ENCODE peak calls at places on chromosomes 3 and 15, in five cellular contexts. One of them, this sample, is unnamed.

GRCh38 chr3:172316758-172317157 is 131.5 kb downstream of the GHSR start:
- DNase-seq in activated CD4-positive, alpha-beta T cell treated with anti-CD3 and anti-CD28 coated beads, Interleukin-2, amount 50 U/mL, for 4 hours: no peak
- DNase-seq in HTR-8/SVneo: no peak
- DNase-seq in adrenal gland: no peak
- DNase-seq in upper lobe of left lung: no peak
- DNase-seq in this sample: no peak

GRCh38 chr15:73959801-73960200 is 32.3 kb downstream of the STOML1 start:
- DNase-seq in activated CD4-positive, alpha-beta T cell treated with anti-CD3 and anti-CD28 coated beads, Interleukin-2, amount 50 U/mL, for 4 hours: no peak
- DNase-seq in upper lobe of left lung: peak; percentile 10
- DNase-seq in HTR-8/SVneo: no peak
- DNase-seq in adrenal gland: no peak
- DNase-seq in this sample: no peak

GRCh38 chr15:96728591-96728990 is 398.1 kb downstream of the NR2F2 start:
- DNase-seq in HTR-8/SVneo: no peak
- DNase-seq in upper lobe of left lung: no peak
- DNase-seq in activated CD4-positive, alpha-beta T cell treated with anti-CD3 and anti-CD28 coated beads, Interleukin-2, amount 50 U/mL, for 4 hours: no peak
- DNase-seq in adrenal gland: no peak
- DNase-seq in this sample: no peak

GRCh38 chr3:151305081-151305777 is 11.4 kb downstream of the GPR87 start:
- DNase-seq in upper lobe of left lung: peak; percentile 74
- DNase-seq in HTR-8/SVneo: peak; percentile 86
- DNase-seq in activated CD4-positive, alpha-beta T cell treated with anti-CD3 and anti-CD28 coated beads, Interleukin-2, amount 50 U/mL, for 4 hours: no peak
- DNase-seq in adrenal gland: no peak
- DNase-seq in this sample: no peak

GRCh38 chr15:101067660-101068522 is 148.7 kb downstream of the LRRK1 start:
- DNase-seq in upper lobe of left lung: no peak
- DNase-seq in adrenal gland: no peak
- DNase-seq in HTR-8/SVneo: no peak
- DNase-seq in activated CD4-positive, alpha-beta T cell treated with anti-CD3 and anti-CD28 coated beads, Interleukin-2, amount 50 U/mL, for 4 hours: no peak
- DNase-seq in this sample: no peak

GRCh38 chr15:65421360-65422215 is 1.2 kb downstream of the IGDCC4 start:
- DNase-seq in activated CD4-positive, alpha-beta T cell treated with anti-CD3 and anti-CD28 coated beads, Interleukin-2, amount 50 U/mL, for 4 hours: no peak
- DNase-seq in adrenal gland: peak; percentile 69
- DNase-seq in HTR-8/SVneo: no peak
- DNase-seq in upper lobe of left lung: no peak
- DNase-seq in this sample: no peak

GRCh38 chr15:74378853-74379252 is 11.4 kb upstream of the CYP11A1 start:
- DNase-seq in activated CD4-positive, alpha-beta T cell treated with anti-CD3 and anti-CD28 coated beads, Interleukin-2, amount 50 U/mL, for 4 hours: peak; percentile 75
- DNase-seq in HTR-8/SVneo: no peak
- DNase-seq in adrenal gland: no peak
- DNase-seq in upper lobe of left lung: no peak
- DNase-seq in this sample: peak; percentile 68

GRCh38 chr3:77412591-77412990 is 372.7 kb downstream of the ROBO2 start:
- DNase-seq in adrenal gland: no peak
- DNase-seq in activated CD4-positive, alpha-beta T cell treated with anti-CD3 and anti-CD28 coated beads, Interleukin-2, amount 50 U/mL, for 4 hours: no peak
- DNase-seq in HTR-8/SVneo: no peak
- DNase-seq in upper lobe of left lung: no peak
- DNase-seq in this sample: no peak

GRCh38 chr15:85795320-85795668 is 569 bp upstream of the KLHL25 start:
- DNase-seq in HTR-8/SVneo: no peak
- DNase-seq in activated CD4-positive, alpha-beta T cell treated with anti-CD3 and anti-CD28 coated beads, Interleukin-2, amount 50 U/mL, for 4 hours: no peak
- DNase-seq in upper lobe of left lung: no peak
- DNase-seq in adrenal gland: no peak
- DNase-seq in this sample: no peak

GRCh38 chr15:69578792-69579587 is 126.4 kb downstream of the RPLP1 start:
- DNase-seq in activated CD4-positive, alpha-beta T cell treated with anti-CD3 and anti-CD28 coated beads, Interleukin-2, amount 50 U/mL, for 4 hours: no peak
- DNase-seq in adrenal gland: peak; percentile 90
- DNase-seq in upper lobe of left lung: peak; percentile 87
- DNase-seq in HTR-8/SVneo: no peak
- DNase-seq in this sample: no peak

GRCh38 chr15:71448688-71449114 is 333.4 kb downstream of the THSD4 start:
- DNase-seq in HTR-8/SVneo: peak; percentile 48
- DNase-seq in adrenal gland: peak; percentile 66
- DNase-seq in upper lobe of left lung: no peak
- DNase-seq in activated CD4-positive, alpha-beta T cell treated with anti-CD3 and anti-CD28 coated beads, Interleukin-2, amount 50 U/mL, for 4 hours: no peak
- DNase-seq in this sample: no peak

GRCh38 chr15:71691322-71691699 is 119.0 kb upstream of the NR2E3 start:
- DNase-seq in HTR-8/SVneo: no peak
- DNase-seq in upper lobe of left lung: no peak
- DNase-seq in adrenal gland: no peak
- DNase-seq in activated CD4-positive, alpha-beta T cell treated with anti-CD3 and anti-CD28 coated beads, Interleukin-2, amount 50 U/mL, for 4 hours: no peak
- DNase-seq in this sample: no peak

This sample was measured in stimulated activated naive CD4-positive, alpha-beta T cell treated with Interleukin-2 at 50 U/mL for 16 hours.